ENCODE peak calls at places on chromosomes 2 and 18, in four cellular contexts. E is AG04450; W is CD4-positive, alpha-beta T cell; T is progenitor cell of endocrine pancreas. M is an unnamed sample.

GRCh38 chr18:8816805-8817204 is 111.4 kb downstream of the MTCL1 start:
- DNase-seq in E (no peak), W (no peak), T (no peak), M (no peak)

GRCh38 chr2:230599854-230600253 is 112.8 kb upstream of the CAB39 start:
- DNase-seq in E (no peak), W (no peak), T (no peak), M (no peak)

GRCh38 chr2:233468746-233469110 is 97.9 kb downstream of the USP40 start:
- DNase-seq in E (no peak), T (no peak), W (no peak), M (no peak)

GRCh38 chr2:199757466-199757865 is 93.5 kb downstream of the FTCDNL1 start:
- DNase-seq in W (no peak), T (no peak), E (no peak), M (no peak)

GRCh38 chr2:223019987-223020717 is 31.8 kb upstream of the KCNE4 start:
- DNase-seq in E (no peak), T (no peak), W (no peak), M (no peak)

GRCh38 chr18:50924372-50924771 is 43.5 kb upstream of the ELAC1 start:
- DNase-seq in E (no peak), T (no peak), W (no peak), M (no peak)

GRCh38 chr2:188291617-188292445 is at the start of gene GULP1:
- DNase-seq in E (no peak), T (peak), W (no peak), M (peak)

GRCh38 chr18:80259610-80260009 is 12.3 kb upstream of the PARD6G start:
- DNase-seq in E (no peak), W (no peak), T (no peak), M (no peak)

GRCh38 chr2:168694876-168695275 is 107.6 kb upstream of the NOSTRIN start:
- DNase-seq in E (no peak), W (no peak), T (no peak), M (no peak)

GRCh38 chr18:13437801-13438506 is 219.4 kb downstream of the LDLRAD4 start:
- DNase-seq in W (peak), E (no peak), T (no peak), M (no peak)

GRCh38 chr2:229129738-229130371 is 141.2 kb downstream of the PID1 start:
- DNase-seq in E (no peak), W (no peak), T (no peak), M (no peak)

GRCh38 chr2:70991742-70992141 is 2.9 kb downstream of the TEX261 start:
- DNase-seq in E (no peak), W (no peak), T (no peak), M (no peak)

GRCh38 chr18:54950221-54950620 is 9.0 kb downstream of the CCDC68 start:
- DNase-seq in W (no peak), E (no peak), T (no peak), M (no peak)
- TF ChIP-seq CTCF in W (peak), E (no peak), T (peak), M (no peak)

GRCh38 chr2:216057688-216058193 is 23.9 kb downstream of the PECR start:
- DNase-seq in T (no peak), W (peak), E (no peak), M (peak)

GRCh38 chr2:216064014-216064630 is 17.5 kb downstream of the PECR start:
- DNase-seq in E (no peak), W (no peak), T (no peak), M (no peak)

GRCh38 chr2:216056739-216057138 is 24.9 kb downstream of the PECR start:
- DNase-seq in W (no peak), E (no peak), T (no peak), M (peak)

GRCh38 chr2:216055661-216056060 is 25.9 kb downstream of the PECR start:
- DNase-seq in T (no peak), E (no peak), W (no peak), M (no peak)

GRCh38 chr2:216059233-216059834 is 22.3 kb downstream of the PECR start:
- DNase-seq in E (no peak), T (no peak), W (no peak), M (no peak)
- TF ChIP-seq CTCF in E (peak), T (peak), W (peak), M (no peak)

GRCh38 chr18:76131738-76132137 is 363.3 kb downstream of the ZNF516 start:
- DNase-seq in W (no peak), E (no peak), T (no peak), M (no peak)

GRCh38 chr18:76130845-76131244 is 364.2 kb downstream of the ZNF516 start:
- DNase-seq in E (no peak), T (no peak), W (no peak), M (no peak)

GRCh38 chr18:76121049-76121448 is 374.0 kb downstream of the ZNF516 start:
- DNase-seq in T (no peak), W (no peak), E (no peak), M (no peak)

GRCh38 chr18:76126327-76126726 is 368.7 kb downstream of the ZNF516 start:
- DNase-seq in T (no peak), W (no peak), E (no peak), M (no peak)
- TF ChIP-seq CTCF in T (peak), W (no peak), E (no peak), M (no peak)

GRCh38 chr2:45743531-45744391 is 92.3 kb downstream of the PRKCE start:
- DNase-seq in W (no peak), E (peak), T (no peak), M (no peak)
- TF ChIP-seq CTCF in W (no peak), E (peak), T (no peak), M (no peak)

GRCh38 chr18:12422936-12423335 is 15.2 kb downstream of the PRELID3A start:
- DNase-seq in W (no peak), E (no peak), T (no peak), M (no peak)
- TF ChIP-seq CTCF in W (no peak), E (no peak), T (no peak), M (peak)

GRCh38 chr18:37294951-37295350 is 270.6 kb downstream of the CELF4 start:
- DNase-seq in W (no peak), E (no peak), T (peak), M (no peak)
- TF ChIP-seq CTCF in W (no peak), E (peak), T (peak), M (no peak)

DNA sequence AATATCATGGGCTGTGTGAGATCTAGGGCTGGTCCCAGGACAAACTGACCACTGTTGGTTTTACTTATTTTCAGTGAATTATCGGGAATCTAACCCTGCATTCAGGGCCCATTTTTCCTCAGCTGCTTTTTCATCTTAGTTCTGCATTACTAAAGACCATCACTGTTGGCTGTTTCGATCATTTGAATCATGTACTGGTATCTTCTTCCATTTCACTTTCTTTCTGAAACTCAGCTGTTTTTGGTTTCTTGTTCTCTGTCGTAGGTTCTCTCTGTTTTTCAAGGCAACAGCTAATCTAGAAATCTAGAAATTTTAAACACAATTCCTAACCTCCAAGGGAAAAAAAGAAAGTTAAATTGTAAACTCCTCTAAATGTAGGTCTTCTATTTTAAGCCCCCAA is 159.9 kb upstream of the SESTD1 start:
- DNase-seq in T (no peak), W (no peak), E (no peak), M (no peak)
- TF ChIP-seq CTCF in T (no peak), W (no peak), E (no peak), M (no peak)

GRCh38 chr2:172467382-172467781 is 40.0 kb downstream of the ITGA6 start:
- DNase-seq in T (no peak), E (no peak), W (no peak), M (no peak)
- TF ChIP-seq CTCF in T (no peak), E (no peak), W (no peak), M (no peak)

M was measured in GM20000.